ENCODE peak calls at places on chromosomes 2 and 18, in four cellular contexts. U, W, F and T are unnamed samples.
A peak's percentile ranks its signal among the peaks of the same experiment; 100 is the strongest.

GRCh38 chr2:71690876-71691275 is 237.5 kb downstream of the DYSF start:
- DNase-seq in U (no peak), F (no peak), W (no peak), T (peak; percentile 41)

GRCh38 chr2:160920791-160921303 is 239.4 kb upstream of the TANK start:
- DNase-seq in W (no peak), F (no peak), U (peak; percentile 95), T (no peak)

GRCh38 chr2:8595428-8595805 is 86.4 kb upstream of the ID2 start:
- DNase-seq in W (no peak), F (no peak), U (no peak), T (no peak)

GRCh38 chr2:239826786-239827510 is 198.2 kb downstream of the NDUFA10 start:
- DNase-seq in W (no peak), F (peak; percentile 14), U (no peak), T (no peak)

GRCh38 chr2:168566974-168567650 is 111.0 kb downstream of the CERS6 start:
- DNase-seq in U (no peak), F (no peak), W (no peak), T (no peak)

GRCh38 chr18:66344227-66344626 is 259.7 kb downstream of the CDH19 start:
- DNase-seq in W (no peak), U (no peak), F (no peak), T (no peak)

GRCh38 chr2:101753720-101754490 is 56.4 kb downstream of the MAP4K4 start:
- DNase-seq in U (no peak), F (no peak), W (no peak), T (no peak)

GRCh38 chr2:176639016-176639343 is 369.7 kb downstream of the MTX2 start:
- DNase-seq in W (no peak), U (no peak), F (no peak), T (no peak)

GRCh38 chr2:73701968-73702665 is 35.0 kb downstream of the TPRKB start:
- DNase-seq in W (no peak), F (no peak), U (no peak), T (no peak)

GRCh38 chr2:234951386-234952269 is at the start of gene SH3BP4:
- DNase-seq in W (no peak), U (peak; percentile 72), F (peak; percentile 89), T (peak; percentile 80)

GRCh38 chr2:138272524-138273210 is 228.9 kb upstream of the SPOPL start:
- DNase-seq in W (no peak), F (no peak), U (peak; percentile 10), T (no peak)

GRCh38 chr2:185689906-185690539 is 48.6 kb upstream of the FSIP2 start:
- DNase-seq in F (no peak), U (no peak), W (no peak), T (no peak)

GRCh38 chr2:120952318-120952717 is 216.7 kb downstream of the GLI2 start:
- DNase-seq in U (peak; percentile 55), W (no peak), F (no peak), T (no peak)

GRCh38 chr2:113183264-113183663 is 9.5 kb downstream of the PSD4 start:
- DNase-seq in F (no peak), U (no peak), W (no peak), T (no peak)

GRCh38 chr2:71583876-71584275 is 130.5 kb downstream of the DYSF start:
- DNase-seq in U (no peak), W (no peak), F (no peak), T (no peak)

GRCh38 chr2:833180-833579 is 117.5 kb upstream of the SNTG2 start:
- DNase-seq in W (no peak), F (no peak), U (no peak), T (no peak)

GRCh38 chr2:234249873-234250272 is 199.4 kb downstream of the SPP2 start:
- DNase-seq in W (no peak), F (no peak), U (peak; percentile 48), T (peak; percentile 79)

GRCh38 chr18:35406666-35407065 is 29.5 kb upstream of the ZNF396 start:
- DNase-seq in F (no peak), U (no peak), W (no peak), T (peak; percentile 45)

GRCh38 chr2:129237966-129238725 is 741.3 kb upstream of the RAB6C start:
- DNase-seq in F (no peak), W (no peak), U (no peak), T (no peak)

GRCh38 chr2:64730551-64731305 is 77.0 kb upstream of the SERTAD2 start:
- DNase-seq in U (peak; percentile 90), F (no peak), W (no peak), T (peak; percentile 52)

GRCh38 chr2:246489-247145 is 17.2 kb downstream of the SH3YL1 start:
- DNase-seq in W (no peak), F (no peak), U (peak; percentile 85), T (peak; percentile 72)

GRCh38 chr2:101152195-101153076 is 1.3 kb upstream of the TBC1D8 start:
- DNase-seq in U (peak; percentile 8), F (peak; percentile 67), W (no peak), T (peak; percentile 85)

GRCh38 chr2:70475266-70475665 is 78.4 kb downstream of the TGFA start:
- DNase-seq in F (no peak), U (no peak), W (no peak), T (no peak)

DNA sequence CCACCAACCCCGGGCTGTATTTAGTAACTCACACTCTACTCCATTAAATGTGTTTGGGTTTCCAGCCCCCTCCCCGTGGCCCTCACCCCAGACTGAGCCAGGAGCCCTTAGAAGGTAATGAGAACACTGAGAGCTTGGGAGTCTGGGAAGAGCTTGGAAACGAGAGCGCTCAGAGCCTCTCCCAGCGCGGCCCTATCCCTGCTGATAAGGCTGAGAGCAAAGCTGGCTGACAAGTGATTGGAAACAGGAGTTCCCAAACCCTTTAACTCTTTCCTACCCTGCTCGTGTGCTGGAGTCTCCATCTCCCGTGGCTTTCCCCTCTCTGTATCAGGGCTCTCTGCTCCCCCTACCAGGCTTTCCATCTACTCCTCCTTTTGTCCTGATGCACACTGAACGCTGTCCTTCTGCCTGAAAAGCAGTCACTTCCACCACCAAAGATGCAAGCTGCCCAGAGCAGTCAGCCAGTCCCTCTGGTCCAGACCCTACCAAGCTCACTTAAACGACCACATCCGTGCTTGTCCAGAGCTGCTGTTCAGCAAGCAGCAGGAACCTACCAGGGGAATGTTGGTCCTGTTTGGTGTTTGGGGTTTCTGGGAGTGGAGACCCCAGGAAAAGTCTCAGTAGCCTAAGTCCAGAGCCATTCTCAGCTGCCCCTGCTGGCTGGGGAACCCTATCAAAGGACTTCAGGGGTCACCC is 100.0 kb upstream of the PKDCC start:
- DNase-seq in F (peak; percentile 60), W (no peak), U (no peak), T (peak; percentile 89)
- H3K4me1 ChIP-seq in F (peaks cover 16% of the 10 kb centered on the region), W (peaks cover 19% of the 10 kb centered on the region), U (no peaks in the 10 kb centered on the region), T (peaks cover 19% of the 10 kb centered on the region)

DNA sequence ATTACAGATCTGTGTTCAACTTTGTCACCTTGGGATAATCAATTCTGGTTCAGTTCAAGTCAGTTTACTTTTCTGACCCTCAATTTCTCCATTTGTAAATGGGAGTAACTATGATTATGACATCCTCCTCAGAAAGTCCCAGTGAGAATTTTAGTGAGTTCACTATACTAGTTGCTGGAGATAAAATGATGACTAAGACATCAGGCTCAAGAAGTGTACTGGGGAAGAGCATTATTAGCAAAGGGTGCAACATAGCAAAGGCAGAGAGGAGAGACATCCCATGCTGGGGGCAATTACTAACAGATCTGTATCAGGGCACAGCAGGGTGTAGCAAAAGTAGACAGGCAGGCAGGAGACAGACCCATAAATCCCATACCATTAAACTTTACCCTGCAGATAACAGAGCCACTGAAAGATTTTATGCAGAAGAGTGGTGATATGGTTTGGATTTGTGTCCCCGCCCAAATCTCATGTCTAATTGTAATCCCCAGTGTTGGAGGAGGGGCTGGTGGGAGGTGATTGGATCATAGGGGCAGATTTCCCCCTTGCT is 161.8 kb downstream of the SP3 start:
- DNase-seq in U (no peak), F (no peak), W (no peak), T (peak; percentile 54)
- H4K5ac ChIP-seq in U (no peak overlapping the region), F (no peak overlapping the region), W (no peak overlapping the region), T (no peak overlapping the region)

GRCh38 chr2:109279243-109279860 is 150.3 kb downstream of the SH3RF3 start:
- DNase-seq in W (no peak), U (peak; percentile 81), F (peak; percentile 49), T (peak; percentile 84)
- H4K8ac ChIP-seq in W (no peak overlapping the region), U (peak overlapping the region; percentile 17), F (no peak overlapping the region), T (no peak overlapping the region)

DNA sequence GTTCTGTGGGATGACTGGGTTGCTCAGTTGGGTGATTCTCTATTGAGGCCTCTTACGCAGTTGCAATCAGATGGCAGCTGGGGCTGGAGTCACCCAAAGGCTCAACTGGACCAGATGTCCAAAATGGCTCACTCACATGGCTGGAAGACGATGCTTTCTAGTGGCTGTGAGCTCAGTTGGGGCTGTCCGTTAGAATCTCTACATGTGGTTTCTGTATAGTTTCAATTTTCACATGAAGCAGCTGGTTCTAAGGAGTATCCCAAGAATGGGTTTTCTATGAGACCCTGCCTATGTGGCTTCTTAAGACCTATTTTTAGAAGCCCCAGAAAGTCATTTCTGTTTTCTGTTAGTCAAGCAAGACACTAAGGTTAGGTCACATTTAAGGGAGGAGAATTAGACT is 4.4 kb downstream of the XRCC5 start:
- DNase-seq in F (no peak), W (no peak), U (no peak), T (no peak)
- H3K4me1 ChIP-seq in F (peaks cover 2% of the 10 kb centered on the region), W (peaks cover 6% of the 10 kb centered on the region), U (peaks cover 14% of the 10 kb centered on the region), T (peaks cover 6% of the 10 kb centered on the region)

DNA sequence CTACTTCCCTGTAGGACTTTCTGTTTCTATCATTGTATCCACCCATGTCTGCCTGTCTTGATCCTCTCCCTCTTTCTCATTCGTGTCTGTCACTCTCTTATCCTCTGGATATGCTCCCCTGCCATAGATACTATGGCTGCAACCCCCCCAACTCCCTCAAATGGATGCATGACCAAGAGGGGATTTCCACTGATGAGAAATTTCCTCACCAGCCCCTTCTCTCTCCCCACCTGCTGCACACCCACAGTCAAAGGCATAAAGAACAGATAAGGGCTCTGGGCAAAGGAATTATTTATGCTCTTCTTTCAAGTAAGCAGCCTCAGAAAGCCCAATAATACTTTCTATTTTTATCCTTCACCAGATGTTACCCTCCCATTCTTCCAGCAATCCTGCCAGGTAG is 121.3 kb downstream of the FOXI3 start:
- DNase-seq in F (no peak), W (no peak), U (no peak), T (no peak)
- H4K5ac ChIP-seq in F (no peak overlapping the region), W (no peak overlapping the region), U (no peak overlapping the region), T (no peak overlapping the region)

GRCh38 chr18:23618862-23619387 is 32.6 kb upstream of the NPC1 start:
- DNase-seq in W (peak; percentile 82), U (no peak), F (peak; percentile 88), T (peak; percentile 70)
- H4K8ac ChIP-seq in W (peak overlapping the region; percentile 92), U (peak overlapping the region; percentile 75), F (no peak overlapping the region), T (no peak overlapping the region)

DNA sequence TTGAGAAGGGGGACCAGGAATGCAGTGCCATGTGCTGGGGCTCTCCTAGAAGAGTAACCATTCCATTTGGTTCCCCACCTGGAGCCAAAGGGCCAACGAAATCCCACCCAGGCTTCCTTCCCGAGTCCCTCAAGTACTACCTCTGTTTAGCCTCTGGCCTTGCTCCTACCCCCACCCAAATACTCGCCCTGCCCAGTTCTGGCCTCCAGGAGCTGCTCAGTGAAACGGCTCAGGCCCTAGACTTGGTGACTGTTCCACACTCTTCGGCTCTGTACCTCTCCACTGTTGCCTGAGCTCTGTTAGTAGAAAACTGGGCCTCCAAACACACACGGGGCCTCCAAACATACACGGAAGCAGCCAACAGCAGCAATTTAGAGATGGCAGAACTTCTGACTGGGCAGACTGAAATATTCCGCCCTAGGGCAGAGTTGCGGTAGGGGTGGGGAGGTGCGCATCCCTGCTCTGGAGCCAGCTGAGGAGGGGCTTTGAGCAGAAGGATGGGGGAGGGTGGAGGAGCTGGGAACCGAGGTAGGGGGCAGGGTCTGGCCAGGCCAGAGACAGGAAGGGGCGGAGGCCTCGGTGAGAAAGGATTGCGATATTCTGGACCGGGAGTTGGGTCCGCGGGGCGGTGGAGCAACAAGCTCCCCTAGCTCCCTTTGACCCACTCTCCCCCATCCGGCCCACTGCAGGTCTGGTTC is 4.3 kb downstream of the OTX1 start:
- DNase-seq in W (no peak), F (peak; percentile 77), U (no peak), T (peak; percentile 72)
- H3K4me1 ChIP-seq in W (peaks cover 44% of the 10 kb centered on the region), F (peaks cover 10% of the 10 kb centered on the region), U (peaks cover 2% of the 10 kb centered on the region), T (peaks cover 11% of the 10 kb centered on the region)

GRCh38 chr2:123415678-123416077 is 609.4 kb upstream of the CNTNAP5 start:
- DNase-seq in U (no peak), W (no peak), F (no peak), T (no peak)
- H4K5ac ChIP-seq in U (no peak overlapping the region), W (no peak overlapping the region), F (no peak overlapping the region), T (no peak overlapping the region)